ENCODE peak calls at places on chromosomes 4 and X, in eight cellular contexts. H, J, K, M, C, O, E and V are unnamed samples.
A peak's percentile ranks its signal among the peaks of the same experiment; 100 is the strongest.

GRCh38 chrX:103614999-103615398 is 7.2 kb downstream of the TCEAL3 start:
- DNase-seq in O (no peak), C (no peak), K (no peak), J (no peak), H (no peak), E (no peak), M (no peak), V (no peak)

GRCh38 chrX:152020895-152021294 is 46.4 kb upstream of the GABRE start:
- DNase-seq in C (no peak), M (no peak), J (no peak), E (no peak), K (no peak), H (no peak), O (no peak), V (no peak)

GRCh38 chrX:2767631-2768455 is 16.0 kb downstream of the XG start:
- DNase-seq in E (peak; percentile 87), J (no peak), H (peak; percentile 89), O (peak; percentile 53), K (peak; percentile 4), C (peak; percentile 37), M (peak; percentile 36), V (no peak)

GRCh38 chr4:147731611-147732515 is at the start of gene ARHGAP10:
- DNase-seq in J (peak; percentile 81), M (peak; percentile 68), K (peak; percentile 78), H (peak; percentile 83), O (peak; percentile 61), C (no peak), E (peak; percentile 64), V (peak; percentile 62)

GRCh38 chr4:114019972-114020358 is 40.5 kb upstream of the ARSJ start:
- DNase-seq in H (no peak), O (no peak), E (no peak), C (no peak), J (no peak), M (no peak), K (no peak), V (no peak)

GRCh38 chr4:35228318-35228717 is 1016.0 kb downstream of the ARAP2 start:
- DNase-seq in C (no peak), E (no peak), J (no peak), O (no peak), K (no peak), H (no peak), M (no peak), V (no peak)

GRCh38 chr4:142347241-142347640 is 498.9 kb downstream of the INPP4B start:
- DNase-seq in E (peak; percentile 13), C (no peak), J (no peak), K (no peak), H (no peak), M (no peak), O (no peak), V (peak; percentile 81)

GRCh38 chrX:42988700-42989099 is 210.7 kb upstream of the PPP1R2C start:
- DNase-seq in M (no peak), O (no peak), E (no peak), K (no peak), C (no peak), H (no peak), J (no peak), V (no peak)

GRCh38 chrX:23554304-23554703 is 113.0 kb upstream of the PRDX4 start:
- DNase-seq in M (no peak), H (no peak), O (peak; percentile 46), C (peak; percentile 6), K (no peak), J (no peak), E (peak; percentile 51), V (peak; percentile 34)

GRCh38 chr4:166277406-166277805 is 404.4 kb downstream of the TLL1 start:
- DNase-seq in H (no peak), O (no peak), C (no peak), J (no peak), K (no peak), E (no peak), M (no peak), V (no peak)

GRCh38 chr4:112015960-112016359 is 129.3 kb upstream of the FAM241A start:
- DNase-seq in O (no peak), K (no peak), C (no peak), H (no peak), J (no peak), M (no peak), E (no peak), V (no peak)

GRCh38 chr4:98564847-98565246 is 93.6 kb downstream of the TSPAN5 start:
- DNase-seq in M (no peak), C (no peak), K (no peak), H (no peak), O (no peak), J (no peak), E (no peak), V (no peak)

GRCh38 chrX:109656774-109657173 is 31.8 kb upstream of the KCNE5 start:
- DNase-seq in O (no peak), C (no peak), J (no peak), K (no peak), E (no peak), H (no peak), M (no peak), V (peak; percentile 3)

GRCh38 chr4:113539408-113539807 is 222.1 kb downstream of the CAMK2D start:
- DNase-seq in C (no peak), J (no peak), H (no peak), K (no peak), E (no peak), O (no peak), M (no peak), V (no peak)

GRCh38 chrX:80285131-80285773 is 135.0 kb upstream of the TENT5D start:
- DNase-seq in H (no peak), M (no peak), C (peak; percentile 8), J (no peak), O (peak; percentile 32), K (no peak), E (peak; percentile 53), V (peak; percentile 21)

GRCh38 chrX:116267511-116268040 is 97.0 kb downstream of the AGTR2 start:
- DNase-seq in E (no peak), H (no peak), O (no peak), J (no peak), K (no peak), C (no peak), M (no peak), V (no peak)

GRCh38 chr4:183638436-183638835 is 20.5 kb downstream of the RWDD4 start:
- DNase-seq in O (no peak), H (no peak), E (no peak), M (no peak), J (peak; percentile 9), K (no peak), C (no peak), V (no peak)

GRCh38 chrX:130179579-130180215 is 7.9 kb downstream of the RAB33A start:
- DNase-seq in E (no peak), O (no peak), M (no peak), J (no peak), H (no peak), K (no peak), C (no peak), V (peak; percentile 93)

GRCh38 chrX:39475372-39475771 is 622.4 kb downstream of the BCOR start:
- DNase-seq in K (no peak), E (no peak), H (no peak), J (no peak), C (no peak), M (no peak), O (no peak), V (no peak)

DNA sequence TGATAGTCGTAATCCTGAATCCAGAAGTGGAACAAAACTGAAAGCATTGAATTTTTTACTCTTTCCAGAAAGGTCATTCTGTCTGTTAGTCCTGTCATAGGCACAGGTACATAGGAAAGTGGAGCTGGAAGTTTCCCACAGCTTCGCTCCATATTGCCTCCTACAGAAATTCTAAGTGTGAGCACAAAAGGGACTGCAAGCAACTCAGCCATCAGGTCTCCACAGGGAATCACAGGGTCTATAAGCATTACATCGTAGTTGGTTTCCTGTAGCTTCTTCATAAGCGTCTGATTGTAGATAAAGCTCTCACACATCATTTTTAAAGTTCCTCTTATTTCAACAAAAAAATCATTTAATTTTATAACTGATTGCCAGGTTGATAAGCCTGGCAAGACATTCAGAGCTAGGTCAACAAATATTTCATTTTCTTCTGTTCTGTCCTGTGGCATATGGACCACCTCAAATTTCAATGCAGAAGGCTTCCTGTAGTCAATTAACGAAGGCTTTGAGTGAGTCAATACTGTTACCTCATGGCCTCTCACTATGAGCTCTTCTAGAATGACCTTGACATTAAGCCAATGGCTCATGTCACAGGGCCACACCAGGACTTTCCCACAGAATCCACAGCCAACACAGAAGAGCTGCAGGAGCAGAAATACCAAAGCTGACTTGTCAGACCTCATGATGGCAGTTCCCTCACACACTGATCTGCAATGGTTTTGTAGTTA is at the start of gene UGT2A3:
- DNase-seq in C (peak; percentile 99), K (no peak), H (no peak), M (no peak), J (no peak), E (peak; percentile 78), O (no peak), V (no peak)
- TF ChIP-seq POLR2A in C (peak; percentile 69), K (no peak), H (no peak), M (no peak), J (no peak), E (no peak), O (no peak), V (no peak)

GRCh38 chr4:108650212-108651067 is at the start of gene OSTC:
- DNase-seq in H (peak; percentile 98), J (peak; percentile 97), K (peak; percentile 96), E (peak; percentile 93), O (peak; percentile 92), M (peak; percentile 97), C (peak; percentile 94), V (peak; percentile 96)
- TF ChIP-seq POLR2A in H (no peak), J (peak; percentile 68), K (peak; percentile 75), E (peak; percentile 75), O (peak; percentile 70), M (peak; percentile 29), C (peak; percentile 90), V (peak; percentile 73)

GRCh38 chr4:76831475-76832390 is 66.2 kb downstream of the SOWAHB start:
- DNase-seq in J (no peak), M (no peak), C (peak; percentile 9), E (no peak), K (peak; percentile 22), H (no peak), O (no peak), V (no peak)

GRCh38 chr4:76830612-76831474 is 67.1 kb downstream of the SOWAHB start:
- DNase-seq in H (peak; percentile 73), O (no peak), K (peak; percentile 28), M (peak; percentile 56), E (peak; percentile 88), C (peak; percentile 94), J (peak; percentile 45), V (no peak)
- TF ChIP-seq POLR2A in H (no peak), O (no peak), K (no peak), M (no peak), E (no peak), C (peak; percentile 75), J (no peak), V (no peak)

GRCh38 chrX:147876849-147877646 is 34.7 kb upstream of the FMR1 start:
- DNase-seq in M (no peak), J (no peak), K (no peak), C (no peak), O (no peak), E (no peak), H (no peak), V (no peak)

GRCh38 chrX:147875866-147876596 is 35.7 kb upstream of the FMR1 start:
- DNase-seq in K (peak; percentile 40), E (no peak), M (no peak), H (no peak), J (no peak), O (peak; percentile 1), C (peak; percentile 85), V (peak; percentile 0)

DNA sequence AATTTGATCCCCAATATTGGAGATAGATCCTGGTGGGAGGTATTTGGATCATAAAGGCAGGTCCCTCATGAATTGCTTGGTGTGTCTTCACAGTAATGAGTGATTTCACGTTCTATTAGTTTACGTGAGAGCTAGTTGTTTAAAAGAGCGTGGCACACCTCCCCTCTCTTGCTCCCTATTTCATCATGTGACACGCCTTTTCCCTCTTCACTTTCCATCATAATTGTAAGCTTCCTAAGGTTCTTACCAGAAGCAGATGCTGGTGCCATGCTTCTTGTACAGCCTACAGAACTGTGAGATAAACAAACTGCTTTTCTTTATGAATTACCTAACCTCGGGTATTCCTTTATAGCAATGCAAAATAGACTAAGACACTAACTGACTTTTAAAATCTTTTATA is 34.0 kb upstream of the FMR1 start:
- DNase-seq in J (no peak), M (no peak), K (no peak), E (no peak), C (no peak), H (no peak), O (no peak), V (no peak)
- TF ChIP-seq POLR2A in J (no peak), M (no peak), K (no peak), E (no peak), C (no peak), H (no peak), O (no peak), V (no peak)